ENCODE peak calls at places on chromosomes 4 and X, in six cellular contexts. P is IMR-90, B is H9, S is mesenchymal stem cell, W is H1, D is neuronal stem cell. E is an unnamed sample.

GRCh38 chr4:53004497-53005148 is 142.5 kb downstream of the RASL11B start:
- DNase-seq in P (no peak), B (no peak), S (no peak), W (no peak), D (no peak), E (no peak)

GRCh38 chr4:41796545-41797210 is 48.2 kb upstream of the PHOX2B start:
- DNase-seq in P (no peak), B (peak; percentile 79), S (no peak), W (peak; percentile 63), D (peak; percentile 57), E (no peak)

GRCh38 chr4:127965803-127966175 is 583 bp downstream of the ABHD18 start:
- DNase-seq in P (peak; percentile 20), B (peak; percentile 75), S (peak; percentile 40), W (peak; percentile 74), D (no peak), E (peak; percentile 44)

GRCh38 chr4:105434940-105435339 is 38.9 kb downstream of the PPA2 start:
- DNase-seq in P (no peak), B (no peak), S (no peak), W (no peak), D (no peak), E (no peak)

GRCh38 chr4:162659716-162660115 is 495.9 kb upstream of the FSTL5 start:
- DNase-seq in P (no peak), B (no peak), S (no peak), W (no peak), D (no peak), E (no peak)

GRCh38 chr4:173990879-173991231 is 292.6 kb downstream of the FBXO8 start:
- DNase-seq in P (no peak), B (no peak), S (peak; percentile 87), W (no peak), D (no peak), E (peak; percentile 66)

GRCh38 chr4:101264993-101265815 is 82.1 kb downstream of the PPP3CA start:
- DNase-seq in P (no peak), B (no peak), S (no peak), W (no peak), D (no peak), E (no peak)

GRCh38 chr4:36173923-36174322 is 70.4 kb downstream of the ARAP2 start:
- DNase-seq in P (peak; percentile 9), B (no peak), S (no peak), W (no peak), D (no peak), E (no peak)

GRCh38 chrX:135973025-135973547 is 702 bp downstream of the MMGT1 start:
- DNase-seq in P (peak; percentile 13), B (no peak), S (peak; percentile 42), W (no peak), D (no peak), E (peak; percentile 41)

GRCh38 chr4:3235030-3235345 is 14.0 kb upstream of the MSANTD1 start:
- DNase-seq in P (no peak), B (no peak), S (no peak), W (no peak), D (no peak), E (no peak)

GRCh38 chr4:173051697-173052096 is 116.9 kb upstream of the GALNT7 start:
- DNase-seq in P (peak; percentile 7), B (no peak), S (peak; percentile 14), W (no peak), D (no peak), E (no peak)

GRCh38 chr4:1896658-1896991 is 25.4 kb downstream of the NSD2 start:
- DNase-seq in P (no peak), B (no peak), S (no peak), W (no peak), D (no peak), E (no peak)
- H3K14ac ChIP-seq in P (no peak overlapping the region), B (no peak overlapping the region), S (no peak overlapping the region), W (no peak overlapping the region), D (no peak overlapping the region), E (no peak overlapping the region)

DNA sequence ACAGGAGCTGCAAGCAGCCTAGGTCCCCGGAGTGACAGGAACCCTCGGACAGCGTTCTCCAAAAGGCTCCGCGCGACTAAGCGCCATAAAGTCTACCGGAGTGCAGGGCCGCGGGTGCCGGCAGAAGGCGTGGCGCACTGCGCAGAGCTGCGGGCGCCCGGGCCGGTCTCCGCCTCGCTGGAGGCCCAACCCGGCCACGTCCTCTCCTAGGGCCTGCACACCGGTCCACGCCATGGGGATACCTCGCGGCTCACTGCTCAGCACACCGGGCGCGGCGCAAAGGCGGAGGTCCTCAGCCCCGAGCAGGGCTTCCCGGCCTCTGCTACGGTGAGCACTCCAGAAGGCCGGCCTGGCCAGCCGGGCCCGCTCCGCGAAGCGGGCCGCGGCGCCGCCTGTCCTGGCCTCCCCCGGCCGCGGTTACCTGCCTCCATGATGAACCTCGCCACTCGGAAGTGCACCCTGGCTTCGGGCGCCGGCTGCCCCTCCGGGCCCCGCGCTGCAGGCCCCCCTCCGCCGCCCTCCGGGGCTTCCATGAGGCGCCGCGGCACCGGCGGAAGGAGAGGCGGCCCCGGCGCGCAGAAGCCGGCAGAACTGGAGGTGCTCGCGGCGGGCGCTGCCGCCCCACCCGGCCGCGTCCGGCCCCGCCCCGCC is at the start of gene CCNQ:
- DNase-seq in P (peak; percentile 10), B (peak; percentile 33), S (peak; percentile 38), W (peak; percentile 53), D (no peak), E (peak; percentile 63)
- H3K27ac ChIP-seq in P (peak within 1 kb of the TSS; percentile 80), B (no peak within 1 kb of the TSS), S (no peak within 1 kb of the TSS), W (no peak within 1 kb of the TSS), D (no peak within 1 kb of the TSS), E (peak within 1 kb of the TSS; percentile 37)

GRCh38 chrX:154352012-154352401 is 22.4 kb downstream of the FLNA start:
- DNase-seq in P (no peak), B (no peak), S (no peak), W (no peak), D (no peak), E (no peak)

GRCh38 chrX:154351183-154352011 is 23.0 kb downstream of the FLNA start:
- DNase-seq in P (no peak), B (no peak), S (no peak), W (no peak), D (no peak), E (no peak)

GRCh38 chrX:154349359-154349935 is 25.0 kb downstream of the FLNA start:
- DNase-seq in P (no peak), B (no peak), S (no peak), W (no peak), D (no peak), E (no peak)

GRCh38 chrX:154349979-154350378 is 24.5 kb downstream of the FLNA start:
- DNase-seq in P (no peak), B (no peak), S (no peak), W (no peak), D (no peak), E (no peak)

GRCh38 chrX:154350429-154351182 is 23.8 kb downstream of the FLNA start:
- DNase-seq in P (no peak), B (no peak), S (no peak), W (no peak), D (no peak), E (no peak)
- H3K14ac ChIP-seq in P (no peak overlapping the region), B (no peak overlapping the region), S (no peak overlapping the region), W (no peak overlapping the region), D (no peak overlapping the region), E (no peak overlapping the region)

DNA sequence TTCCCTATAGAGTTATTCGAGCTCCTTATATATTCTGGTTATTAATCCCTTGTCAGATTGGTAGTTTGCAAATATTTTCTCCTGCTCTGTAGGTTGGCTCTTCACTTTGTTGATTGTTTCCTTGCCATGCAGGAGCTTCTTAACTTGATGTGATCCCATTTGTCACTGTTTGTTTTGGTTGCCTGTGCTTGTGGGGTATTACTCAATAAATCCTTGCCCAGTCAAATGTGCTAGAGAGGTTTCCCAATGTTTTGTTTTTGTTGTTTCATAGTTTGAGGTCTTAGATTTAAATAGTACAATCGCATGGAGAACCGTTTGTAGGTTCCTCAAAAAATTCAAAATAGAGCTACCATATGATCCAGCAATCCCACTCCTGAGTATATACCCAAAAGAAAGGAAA is 2.3 kb upstream of the SYTL5 start:
- DNase-seq in P (no peak), B (no peak), S (no peak), W (no peak), D (no peak), E (no peak)
- H3K27ac ChIP-seq in P (no peak overlapping the region), B (no peak overlapping the region), S (no peak overlapping the region), W (no peak overlapping the region), D (no peak overlapping the region), E (no peak overlapping the region)

DNA sequence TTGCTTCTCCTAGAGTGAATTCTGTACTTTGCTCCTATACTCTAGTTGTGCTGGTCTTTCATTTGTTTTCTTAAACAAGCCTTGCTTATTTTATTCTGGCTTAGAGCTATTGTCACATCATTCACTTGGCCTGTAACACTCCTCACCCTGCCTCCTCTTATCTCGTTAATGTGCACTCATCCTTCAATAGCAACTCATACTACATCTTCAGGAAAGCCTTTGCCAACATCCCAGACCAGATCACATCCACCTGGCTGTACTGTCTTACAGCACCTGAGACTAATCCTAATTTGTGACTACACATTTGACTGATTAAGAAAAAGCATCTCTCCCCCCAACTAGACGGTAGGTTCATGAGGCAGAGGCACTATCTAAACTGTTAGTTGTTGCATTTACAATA is 80.8 kb downstream of the SLC7A11 start:
- DNase-seq in P (no peak), B (no peak), S (no peak), W (no peak), D (no peak), E (no peak)
- H3K14ac ChIP-seq in P (peak overlapping the region; percentile 71), B (no peak overlapping the region), S (no peak overlapping the region), W (no peak overlapping the region), D (no peak overlapping the region), E (no peak overlapping the region)

DNA sequence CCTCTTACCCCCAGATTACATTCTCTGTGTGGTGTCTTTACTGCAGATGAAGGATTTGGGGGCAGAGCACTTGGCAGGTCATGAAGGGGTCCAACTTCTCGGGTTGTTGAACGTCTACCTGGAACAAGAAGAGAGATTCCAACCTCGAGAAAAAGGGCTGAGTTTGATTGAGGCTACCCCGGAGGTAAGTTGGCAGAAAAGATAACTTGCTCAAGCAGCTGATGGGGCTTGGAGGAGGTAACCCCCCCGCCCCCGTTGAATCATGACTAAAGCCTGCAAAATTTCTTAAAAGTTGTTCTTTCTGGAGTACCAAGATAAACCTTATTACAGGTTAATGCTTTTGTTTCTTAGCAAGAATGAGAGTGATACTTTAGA is 1.5 kb downstream of the CCNG2 start:
- DNase-seq in P (no peak), B (no peak), S (no peak), W (no peak), D (no peak), E (peak; percentile 32)
- H3K27ac ChIP-seq in P (peak overlapping the region; percentile 93), B (no peak overlapping the region), S (peak overlapping the region; percentile 46), W (no peak overlapping the region), D (peak overlapping the region; percentile 98), E (peak overlapping the region; percentile 100)

E was measured in trophoblast cell.